ENCODE peak calls at places on chromosomes 5 and 9, in four cellular contexts. S is HepG2, Z is GM12878, B is K562. C is an unnamed sample.

GRCh38 chr9:131815971-131816873 is 76.3 kb upstream of the RAPGEF1 start:
- DNase-seq in S (no peak), Z (no peak), B (no peak), C (no peak)

GRCh38 chr5:73448451-73449136 is at the start of gene FOXD1:
- DNase-seq in S (peak; percentile 32), Z (no peak), B (peak; percentile 60), C (peak; percentile 91)

GRCh38 chr5:181215997-181216982 is 6.8 kb upstream of the TRIM41 start:
- DNase-seq in S (no peak), Z (peak; percentile 9), B (peak; percentile 57), C (peak; percentile 37)

GRCh38 chr9:105007143-105007542 is 79.2 kb upstream of the ABCA1 start:
- DNase-seq in S (no peak), Z (no peak), B (no peak), C (no peak)

GRCh38 chr9:25678846-25679360 is 659 bp upstream of the TUSC1 start:
- DNase-seq in S (no peak), Z (no peak), B (no peak), C (no peak)

GRCh38 chr5:148882332-148882731 is 55.9 kb downstream of the ADRB2 start:
- DNase-seq in S (no peak), Z (no peak), B (no peak), C (no peak)

GRCh38 chr9:27340876-27341540 is 44.1 kb upstream of the EQTN start:
- DNase-seq in S (no peak), Z (no peak), B (no peak), C (peak; percentile 55)

GRCh38 chr9:134722120-134722701 is 80.6 kb downstream of the COL5A1 start:
- DNase-seq in S (no peak), Z (no peak), B (no peak), C (no peak)

GRCh38 chr9:2466703-2467102 is 154.9 kb upstream of the VLDLR start:
- DNase-seq in S (no peak), Z (no peak), B (no peak), C (no peak)

GRCh38 chr5:159504857-159505304 is 174.6 kb upstream of the IL12B start:
- DNase-seq in S (no peak), Z (no peak), B (no peak), C (no peak)

GRCh38 chr5:145775411-145775810 is 59.7 kb downstream of the PRELID2 start:
- DNase-seq in S (peak; percentile 8), Z (no peak), B (no peak), C (no peak)

GRCh38 chr9:127751269-127752054 is 16.4 kb upstream of the TOR2A start:
- DNase-seq in S (no peak), Z (no peak), B (peak; percentile 52), C (peak; percentile 72)

GRCh38 chr9:93697352-93698139 is 121.2 kb downstream of the PHF2 start:
- DNase-seq in S (no peak), Z (no peak), B (no peak), C (no peak)

GRCh38 chr5:136016945-136017530 is 11.8 kb upstream of the TGFBI start:
- DNase-seq in S (no peak), Z (no peak), B (no peak), C (no peak)

GRCh38 chr5:14385022-14385421 is 196.6 kb upstream of the OTULINL start:
- DNase-seq in S (no peak), Z (no peak), B (no peak), C (no peak)

GRCh38 chr5:114387433-114387832 is 25.6 kb downstream of the KCNN2 start:
- DNase-seq in S (no peak), Z (no peak), B (no peak), C (peak; percentile 27)

GRCh38 chr5:26003966-26004365 is 1034.4 kb downstream of the CDH9 start:
- DNase-seq in S (no peak), Z (no peak), B (no peak), C (no peak)

GRCh38 chr5:141516648-141517025 is 27.8 kb downstream of the PCDHGC5 start:
- DNase-seq in S (no peak), Z (no peak), B (no peak), C (no peak)

GRCh38 chr5:145936401-145937131 is at the start of gene SH3RF2:
- DNase-seq in S (peak; percentile 67), Z (no peak), B (peak; percentile 12), C (peak; percentile 96)

GRCh38 chr9:115198018-115198417 is 80.1 kb upstream of the TNC start:
- DNase-seq in S (no peak), Z (no peak), B (no peak), C (no peak)

GRCh38 chr9:93091056-93091452 is 5.0 kb upstream of the CARD19 start:
- DNase-seq in S (no peak), Z (no peak), B (no peak), C (no peak)

GRCh38 chr5:33701251-33701650 is 190.5 kb downstream of the ADAMTS12 start:
- DNase-seq in S (no peak), Z (no peak), B (no peak), C (no peak)

GRCh38 chr5:168262042-168262743 is 29.3 kb upstream of the WWC1 start:
- DNase-seq in S (no peak), Z (no peak), B (no peak), C (no peak)

GRCh38 chr5:80973027-80973426 is 12.9 kb downstream of the RASGRF2 start:
- DNase-seq in S (no peak), Z (no peak), B (no peak), C (no peak)

GRCh38 chr5:74199436-74200210 is 440.9 kb downstream of the ENC1 start:
- DNase-seq in S (no peak), Z (no peak), B (no peak), C (no peak)

GRCh38 chr9:118578467-118578866 is 790.8 kb downstream of the BRINP1 start:
- DNase-seq in S (no peak), Z (no peak), B (no peak), C (no peak)

GRCh38 chr9:25716220-25716872 is 38.1 kb upstream of the TUSC1 start:
- DNase-seq in S (peak; percentile 6), Z (no peak), B (no peak), C (peak; percentile 84)

GRCh38 chr5:67537439-67538342 is 341.1 kb upstream of the CD180 start:
- DNase-seq in S (no peak), Z (no peak), B (no peak), C (no peak)

GRCh38 chr5:172830876-172831662 is 3.0 kb upstream of the ERGIC1 start:
- DNase-seq in S (no peak), Z (no peak), B (no peak), C (no peak)

GRCh38 chr5:167244583-167244982 is 1046.9 kb upstream of the WWC1 start:
- DNase-seq in S (no peak), Z (no peak), B (no peak), C (peak; percentile 79)

GRCh38 chr5:55540024-55540423 is 5.3 kb upstream of the PLPP1 start:
- DNase-seq in S (no peak), Z (no peak), B (no peak), C (no peak)

GRCh38 chr5:72790188-72790587 is 26.3 kb upstream of the TNPO1 start:
- DNase-seq in S (no peak), Z (no peak), B (no peak), C (no peak)

GRCh38 chr5:168992687-168993086 is 308.3 kb downstream of the SLIT3 start:
- DNase-seq in S (peak; percentile 16), Z (no peak), B (no peak), C (peak; percentile 58)

GRCh38 chr5:149170292-149170691 is 29.0 kb downstream of the ABLIM3 start:
- DNase-seq in S (no peak), Z (no peak), B (no peak), C (no peak)

GRCh38 chr5:122846051-122846567 is 696 bp downstream of the SNX24 start:
- DNase-seq in S (peak; percentile 84), Z (no peak), B (no peak), C (peak; percentile 23)

GRCh38 chr9:136858844-136859757 is 7.0 kb downstream of the MAMDC4 start:
- DNase-seq in S (no peak), Z (no peak), B (no peak), C (no peak)

GRCh38 chr9:86046080-86046636 is 53.2 kb downstream of the GOLM1 start:
- DNase-seq in S (no peak), Z (no peak), B (no peak), C (no peak)

GRCh38 chr5:102809033-102809432 is 53.9 kb downstream of the PAM start:
- DNase-seq in S (no peak), Z (no peak), B (no peak), C (no peak)

GRCh38 chr9:76629205-76629990 is 134.8 kb upstream of the PCA3 start:
- DNase-seq in S (no peak), Z (no peak), B (no peak), C (no peak)

GRCh38 chr9:77648458-77649108 is 461 bp upstream of the GNA14 start:
- DNase-seq in S (no peak), Z (no peak), B (no peak), C (peak; percentile 81)
- TF ChIP-seq JUNB in S (no peak), Z (no peak), B (no peak), C (no peak)

GRCh38 chr5:93598997-93599371 is 16.0 kb downstream of the NR2F1 start:
- DNase-seq in S (no peak), Z (no peak), B (no peak), C (no peak)
- H3K79me2 ChIP-seq in S (no peaks in the 10 kb centered on the region), Z (no peaks in the 10 kb centered on the region), B (no peaks in the 10 kb centered on the region), C (no peaks in the 10 kb centered on the region)

GRCh38 chr9:81759680-81760215 is 70.4 kb upstream of the TLE1 start:
- DNase-seq in S (peak; percentile 53), Z (no peak), B (no peak), C (no peak)
- TF ChIP-seq JUNB in S (no peak), Z (no peak), B (no peak), C (no peak)

GRCh38 chr9:33856247-33856646 is 39.3 kb downstream of the UBE2R2 start:
- DNase-seq in S (no peak), Z (no peak), B (no peak), C (no peak)
- H3K79me2 ChIP-seq in S (peaks cover 93% of the 10 kb centered on the region), Z (peaks cover 68% of the 10 kb centered on the region), B (peaks cover 87% of the 10 kb centered on the region), C (peaks cover 98% of the 10 kb centered on the region)

DNA sequence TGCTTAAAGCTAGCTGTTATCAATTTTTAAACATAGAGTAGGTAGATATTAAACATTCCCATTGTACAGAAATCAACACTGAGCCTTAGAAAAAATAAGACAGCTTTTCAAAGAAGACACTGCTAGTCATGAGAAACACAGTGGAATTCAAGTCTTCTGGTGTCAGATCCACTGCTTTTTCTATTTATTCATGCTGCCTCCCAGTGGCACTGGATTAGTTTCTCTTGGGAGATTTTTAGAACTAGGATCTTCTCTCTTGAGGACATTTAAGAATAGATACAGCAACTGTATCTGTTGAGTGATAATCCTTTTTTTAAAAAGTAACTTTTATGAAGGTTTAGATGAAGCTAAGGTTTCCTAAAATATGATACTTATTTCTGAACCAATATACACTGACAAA is 1635.4 kb upstream of the C9orf72 start:
- DNase-seq in S (no peak), Z (no peak), B (no peak), C (peak; percentile 6)
- TF ChIP-seq JUNB in S (no peak), Z (no peak), B (no peak), C (no peak)

DNA sequence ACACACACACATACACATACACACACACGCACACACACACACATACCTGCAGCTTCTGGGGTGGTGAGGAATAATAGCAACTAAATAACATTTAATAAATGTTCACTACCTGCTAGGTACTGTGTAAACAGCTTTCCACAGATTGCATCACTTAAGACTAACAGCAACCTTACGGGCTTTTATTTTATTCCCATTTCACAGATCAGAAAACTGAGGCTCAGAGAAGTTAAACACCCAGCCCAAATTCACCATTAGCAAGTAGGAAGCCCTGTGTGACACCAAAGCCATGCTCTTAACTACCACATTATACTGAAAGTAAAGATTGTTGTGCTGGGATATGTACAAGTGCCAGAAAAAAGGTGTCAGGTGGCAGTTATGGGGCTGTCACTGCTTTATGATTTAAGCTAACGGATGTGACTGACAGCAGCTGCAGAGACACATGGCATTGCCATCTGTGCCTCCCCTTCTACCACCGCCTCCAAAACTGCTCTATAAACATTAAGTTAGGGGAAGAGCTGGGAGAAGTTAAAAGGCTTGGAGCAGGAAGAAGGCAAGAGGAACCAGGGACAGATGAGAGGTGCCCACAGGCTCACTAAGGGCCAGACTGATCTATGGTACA is 13.6 kb downstream of the MTMR12 start:
- DNase-seq in S (no peak), Z (no peak), B (no peak), C (no peak)
- H3K79me2 ChIP-seq in S (peaks cover 93% of the 10 kb centered on the region), Z (peaks cover 22% of the 10 kb centered on the region), B (peaks cover 58% of the 10 kb centered on the region), C (peaks cover 100% of the 10 kb centered on the region)